ENCODE peak calls at places on chromosomes 4 and X, in six cellular contexts. I is RPMI7951, P is tibial artery, M is Right ventricle myocardium superior, G is AG08396, U is MV-4-11. R is an unnamed sample.

GRCh38 chr4:173317003-173317402 is 17.2 kb downstream of the HMGB2 start:
- DNase-seq in P (no peak), M (no peak), I (no peak), G (no peak), U (peak; percentile 14), R (no peak)

GRCh38 chr4:25299476-25300203 is 12.9 kb upstream of the ZCCHC4 start:
- DNase-seq in U (no peak), I (no peak), M (no peak), G (no peak), P (no peak), R (no peak)

GRCh38 chr4:142265536-142265935 is 580.6 kb downstream of the INPP4B start:
- DNase-seq in M (no peak), I (peak; percentile 46), U (no peak), G (peak; percentile 39), P (no peak), R (peak; percentile 41)

GRCh38 chrX:119753639-119754257 is 4.6 kb upstream of the SOWAHD start:
- DNase-seq in P (no peak), U (peak; percentile 61), I (peak; percentile 21), M (no peak), G (no peak), R (no peak)

GRCh38 chrX:47311857-47312774 is 58.3 kb upstream of the ZNF157 start:
- DNase-seq in G (peak; percentile 62), U (peak; percentile 63), M (peak; percentile 49), P (no peak), I (peak; percentile 69), R (peak; percentile 68)

GRCh38 chrX:29196501-29196900 is 609.3 kb downstream of the IL1RAPL1 start:
- DNase-seq in P (no peak), G (no peak), I (no peak), U (no peak), M (no peak), R (no peak)

GRCh38 chr4:155007660-155008176 is 200.7 kb upstream of the NPY2R start:
- DNase-seq in P (no peak), M (no peak), U (peak; percentile 13), G (no peak), I (no peak), R (no peak)

GRCh38 chr4:163393471-163393870 is 49.8 kb downstream of the NPY5R start:
- DNase-seq in G (no peak), I (no peak), U (no peak), P (no peak), M (no peak), R (no peak)

GRCh38 chr4:161869511-161869910 is 294.3 kb downstream of the FSTL5 start:
- DNase-seq in P (no peak), M (no peak), G (no peak), U (no peak), I (no peak), R (no peak)

GRCh38 chr4:128812360-128812958 is 3.0 kb downstream of the JADE1 start:
- DNase-seq in I (peak; percentile 69), P (no peak), G (peak; percentile 74), M (no peak), U (peak; percentile 43), R (peak; percentile 60)

GRCh38 chr4:5773271-5773555 is 62.2 kb downstream of the EVC start:
- DNase-seq in M (no peak), I (no peak), P (no peak), U (no peak), G (no peak), R (peak; percentile 39)

GRCh38 chrX:154010330-154011087 is 9.2 kb downstream of the IRAK1 start:
- DNase-seq in P (no peak), M (no peak), U (peak; percentile 49), G (no peak), I (peak; percentile 82), R (no peak)

GRCh38 chrX:30302957-30303356 is 6.2 kb downstream of the NR0B1 start:
- DNase-seq in P (no peak), U (no peak), G (peak; percentile 44), I (peak; percentile 85), M (peak; percentile 42), R (peak; percentile 58)

GRCh38 chrX:133045986-133046385 is 50.9 kb downstream of the USP26 start:
- DNase-seq in I (no peak), M (no peak), P (no peak), G (peak; percentile 9), U (no peak), R (no peak)

GRCh38 chr4:77158487-77158861 is 1.5 kb downstream of the CCNG2 start:
- DNase-seq in U (no peak), I (no peak), P (peak; percentile 67), M (no peak), G (no peak), R (no peak)

GRCh38 chrX:63128509-63128908 is 222.6 kb downstream of the SPIN4 start:
- DNase-seq in U (peak; percentile 36), P (no peak), I (peak; percentile 22), M (no peak), G (no peak), R (no peak)

GRCh38 chr4:16082424-16083216 is 1.2 kb downstream of the PROM1 start:
- DNase-seq in I (no peak), M (peak; percentile 60), G (no peak), P (no peak), U (no peak), R (no peak)

GRCh38 chr4:4289575-4289929 is 402 bp downstream of the LYAR start:
- DNase-seq in M (no peak), I (no peak), U (no peak), P (no peak), G (no peak), R (no peak)

GRCh38 chr4:53925050-53925605 is 139.3 kb downstream of the CHIC2 start:
- DNase-seq in U (no peak), I (no peak), G (no peak), M (no peak), P (no peak), R (no peak)

GRCh38 chr4:105784761-105785160 is 76.2 kb downstream of the GSTCD start:
- DNase-seq in M (no peak), G (no peak), I (no peak), U (no peak), P (no peak), R (no peak)

GRCh38 chr4:126004936-126005335 is 690.2 kb downstream of the FAT4 start:
- DNase-seq in P (no peak), G (peak; percentile 15), M (no peak), I (peak; percentile 83), U (no peak), R (peak; percentile 45)

GRCh38 chrX:72348247-72348979 is 42.7 kb upstream of the CITED1 start:
- DNase-seq in G (no peak), M (no peak), P (no peak), U (no peak), I (no peak), R (no peak)

GRCh38 chr4:2322801-2323200 is 60.9 kb upstream of the MXD4 start:
- DNase-seq in I (peak; percentile 75), P (no peak), U (peak; percentile 60), G (no peak), M (no peak), R (no peak)